ENCODE peak calls at places on chromosomes 5 and 9, in five cellular contexts. One of them, this sample, is unnamed.

GRCh38 chr5:6197427-6197826 is 180.9 kb downstream of the MED10 start:
- DNase-seq in body of pancreas: no peak
- DNase-seq in activated CD8-positive, alpha-beta memory T cell treated with anti-CD3 and anti-CD28 coated beads for 24 hours: no peak
- DNase-seq in amygdala: no peak
- DNase-seq in posterior cingulate gyrus: no peak
- DNase-seq in this sample: no peak

GRCh38 chr9:91004484-91004883 is 202.9 kb downstream of the SYK start:
- DNase-seq in body of pancreas: no peak
- DNase-seq in activated CD8-positive, alpha-beta memory T cell treated with anti-CD3 and anti-CD28 coated beads for 24 hours: no peak
- DNase-seq in amygdala: no peak
- DNase-seq in posterior cingulate gyrus: no peak
- DNase-seq in this sample: no peak

GRCh38 chr9:97769208-97769607 is 72.1 kb upstream of the XPA start:
- DNase-seq in body of pancreas: no peak
- DNase-seq in activated CD8-positive, alpha-beta memory T cell treated with anti-CD3 and anti-CD28 coated beads for 24 hours: no peak
- DNase-seq in amygdala: no peak
- DNase-seq in posterior cingulate gyrus: no peak
- DNase-seq in this sample: no peak

GRCh38 chr5:110377411-110378392 is 348.8 kb downstream of the TMEM232 start:
- DNase-seq in body of pancreas: no peak
- DNase-seq in activated CD8-positive, alpha-beta memory T cell treated with anti-CD3 and anti-CD28 coated beads for 24 hours: no peak
- DNase-seq in amygdala: no peak
- DNase-seq in posterior cingulate gyrus: no peak
- DNase-seq in this sample: no peak

GRCh38 chr9:130394814-130395470 is 49.8 kb upstream of the ASS1 start:
- DNase-seq in body of pancreas: no peak
- DNase-seq in activated CD8-positive, alpha-beta memory T cell treated with anti-CD3 and anti-CD28 coated beads for 24 hours: no peak
- DNase-seq in amygdala: no peak
- DNase-seq in posterior cingulate gyrus: no peak
- DNase-seq in this sample: no peak

GRCh38 chr9:17837931-17838330 is 259.1 kb downstream of the SH3GL2 start:
- DNase-seq in body of pancreas: no peak
- DNase-seq in activated CD8-positive, alpha-beta memory T cell treated with anti-CD3 and anti-CD28 coated beads for 24 hours: no peak
- DNase-seq in amygdala: no peak
- DNase-seq in posterior cingulate gyrus: no peak
- DNase-seq in this sample: no peak

GRCh38 chr9:84668204-84669007 is 1.1 kb upstream of the NTRK2 start:
- DNase-seq in body of pancreas: peak
- DNase-seq in activated CD8-positive, alpha-beta memory T cell treated with anti-CD3 and anti-CD28 coated beads for 24 hours: peak
- DNase-seq in amygdala: peak
- DNase-seq in posterior cingulate gyrus: peak
- DNase-seq in this sample: no peak

GRCh38 chr9:96141666-96142065 is 160.3 kb downstream of the HSD17B3 start:
- DNase-seq in body of pancreas: no peak
- DNase-seq in activated CD8-positive, alpha-beta memory T cell treated with anti-CD3 and anti-CD28 coated beads for 24 hours: no peak
- DNase-seq in amygdala: no peak
- DNase-seq in posterior cingulate gyrus: no peak
- DNase-seq in this sample: no peak

GRCh38 chr5:10689391-10690081 is 71.5 kb downstream of the DAP start:
- DNase-seq in body of pancreas: no peak
- DNase-seq in activated CD8-positive, alpha-beta memory T cell treated with anti-CD3 and anti-CD28 coated beads for 24 hours: no peak
- DNase-seq in amygdala: no peak
- DNase-seq in posterior cingulate gyrus: no peak
- DNase-seq in this sample: peak

GRCh38 chr5:168931638-168932345 is 352.6 kb upstream of the PANK3 start:
- DNase-seq in body of pancreas: no peak
- DNase-seq in activated CD8-positive, alpha-beta memory T cell treated with anti-CD3 and anti-CD28 coated beads for 24 hours: no peak
- DNase-seq in amygdala: no peak
- DNase-seq in posterior cingulate gyrus: no peak
- DNase-seq in this sample: no peak

GRCh38 chr5:68306361-68307014 is 90.9 kb downstream of the PIK3R1 start:
- DNase-seq in body of pancreas: peak
- DNase-seq in activated CD8-positive, alpha-beta memory T cell treated with anti-CD3 and anti-CD28 coated beads for 24 hours: no peak
- DNase-seq in amygdala: no peak
- DNase-seq in posterior cingulate gyrus: no peak
- DNase-seq in this sample: no peak

GRCh38 chr5:149796025-149796424 is 65.9 kb downstream of the PPARGC1B start:
- DNase-seq in body of pancreas: no peak
- DNase-seq in activated CD8-positive, alpha-beta memory T cell treated with anti-CD3 and anti-CD28 coated beads for 24 hours: no peak
- DNase-seq in amygdala: no peak
- DNase-seq in posterior cingulate gyrus: no peak
- DNase-seq in this sample: no peak

GRCh38 chr5:78907255-78907886 is 77.7 kb downstream of the ARSB start:
- DNase-seq in body of pancreas: peak
- DNase-seq in activated CD8-positive, alpha-beta memory T cell treated with anti-CD3 and anti-CD28 coated beads for 24 hours: no peak
- DNase-seq in amygdala: no peak
- DNase-seq in posterior cingulate gyrus: peak
- DNase-seq in this sample: peak

GRCh38 chr9:93020785-93021670 is 37.5 kb upstream of the SUSD3 start:
- DNase-seq in body of pancreas: no peak
- DNase-seq in activated CD8-positive, alpha-beta memory T cell treated with anti-CD3 and anti-CD28 coated beads for 24 hours: no peak
- DNase-seq in amygdala: no peak
- DNase-seq in posterior cingulate gyrus: no peak
- DNase-seq in this sample: no peak

GRCh38 chr9:114250235-114250568 is 72.7 kb upstream of the ORM1 start:
- DNase-seq in body of pancreas: peak
- DNase-seq in activated CD8-positive, alpha-beta memory T cell treated with anti-CD3 and anti-CD28 coated beads for 24 hours: no peak
- DNase-seq in amygdala: peak
- DNase-seq in posterior cingulate gyrus: peak
- DNase-seq in this sample: no peak

GRCh38 chr9:30289435-30289834 is 2095.0 kb upstream of the ACO1 start:
- DNase-seq in body of pancreas: no peak
- DNase-seq in activated CD8-positive, alpha-beta memory T cell treated with anti-CD3 and anti-CD28 coated beads for 24 hours: no peak
- DNase-seq in amygdala: no peak
- DNase-seq in posterior cingulate gyrus: no peak
- DNase-seq in this sample: no peak

GRCh38 chr9:76127637-76128036 is 237.2 kb downstream of the PCSK5 start:
- DNase-seq in body of pancreas: no peak
- DNase-seq in activated CD8-positive, alpha-beta memory T cell treated with anti-CD3 and anti-CD28 coated beads for 24 hours: no peak
- DNase-seq in amygdala: no peak
- DNase-seq in posterior cingulate gyrus: no peak
- DNase-seq in this sample: no peak

GRCh38 chr9:113664176-113664875 is 200.8 kb downstream of the RGS3 start:
- DNase-seq in body of pancreas: no peak
- DNase-seq in activated CD8-positive, alpha-beta memory T cell treated with anti-CD3 and anti-CD28 coated beads for 24 hours: no peak
- DNase-seq in amygdala: no peak
- DNase-seq in posterior cingulate gyrus: no peak
- DNase-seq in this sample: no peak

GRCh38 chr5:139340051-139340450 is 1.6 kb upstream of the PAIP2 start:
- DNase-seq in body of pancreas: no peak
- DNase-seq in activated CD8-positive, alpha-beta memory T cell treated with anti-CD3 and anti-CD28 coated beads for 24 hours: no peak
- DNase-seq in amygdala: no peak
- DNase-seq in posterior cingulate gyrus: no peak
- DNase-seq in this sample: no peak

GRCh38 chr5:78591972-78592700 is 56.4 kb downstream of the LHFPL2 start:
- DNase-seq in body of pancreas: no peak
- DNase-seq in activated CD8-positive, alpha-beta memory T cell treated with anti-CD3 and anti-CD28 coated beads for 24 hours: no peak
- DNase-seq in amygdala: no peak
- DNase-seq in posterior cingulate gyrus: no peak
- DNase-seq in this sample: no peak